ENCODE peak calls at places on chromosome 20, in five cellular contexts. N, R, Z, P and J are unnamed samples.
A peak's percentile ranks its signal among the peaks of the same experiment; 100 is the strongest.

GRCh38 chr20:34262488-34263288 is 21.5 kb downstream of the ASIP start:
- DNase-seq in N (no peak), R (no peak), Z (peak; percentile 58), P (no peak), J (peak; percentile 52)

GRCh38 chr20:32444474-32445220 is 86.5 kb downstream of the ASXL1 start:
- DNase-seq in N (no peak), R (no peak), Z (no peak), P (no peak), J (no peak)

GRCh38 chr20:39775110-39775509 is 813.0 kb downstream of the DHX35 start:
- DNase-seq in N (peak; percentile 28), R (no peak), Z (no peak), P (peak; percentile 75), J (peak; percentile 7)

GRCh38 chr20:19737025-19737424 is 21.0 kb upstream of the RIN2 start:
- DNase-seq in N (peak; percentile 60), R (peak; percentile 85), Z (peak; percentile 96), P (no peak), J (no peak)

GRCh38 chr20:48040491-48040890 is 255.2 kb upstream of the SULF2 start:
- DNase-seq in N (no peak), R (no peak), Z (no peak), P (no peak), J (no peak)

GRCh38 chr20:49288784-49289696 is 11.2 kb upstream of the ZNFX1 start:
- DNase-seq in N (peak; percentile 76), R (no peak), Z (no peak), P (no peak), J (no peak)

GRCh38 chr20:57313230-57313629 is 16.4 kb upstream of the SPO11 start:
- DNase-seq in N (no peak), R (no peak), Z (no peak), P (no peak), J (no peak)

GRCh38 chr20:13857961-13858360 is 73.1 kb downstream of the NDUFAF5 start:
- DNase-seq in N (no peak), R (no peak), Z (no peak), P (no peak), J (no peak)

GRCh38 chr20:24672886-24673677 is 203.7 kb downstream of the SYNDIG1 start:
- DNase-seq in N (no peak), R (peak; percentile 42), Z (no peak), P (peak; percentile 60), J (peak; percentile 81)

GRCh38 chr20:24498641-24499040 is 29.2 kb downstream of the SYNDIG1 start:
- DNase-seq in N (no peak), R (no peak), Z (no peak), P (no peak), J (no peak)

GRCh38 chr20:884983-885952 is 30.9 kb downstream of the ANGPT4 start:
- DNase-seq in N (peak; percentile 5), R (no peak), Z (peak; percentile 51), P (peak; percentile 86), J (no peak)

GRCh38 chr20:760751-761417 is 7.4 kb downstream of the SLC52A3 start:
- DNase-seq in N (peak; percentile 45), R (peak; percentile 65), Z (peak; percentile 57), P (no peak), J (no peak)

GRCh38 chr20:32432277-32432676 is 74.1 kb downstream of the ASXL1 start:
- DNase-seq in N (no peak), R (no peak), Z (no peak), P (no peak), J (no peak)

GRCh38 chr20:199996-200395 is 10.5 kb upstream of the DEFB128 start:
- DNase-seq in N (no peak), R (no peak), Z (peak; percentile 22), P (no peak), J (no peak)

GRCh38 chr20:21099653-21100589 is 6.2 kb downstream of the LINC00237 start:
- DNase-seq in N (peak; percentile 49), R (peak; percentile 24), Z (peak; percentile 91), P (no peak), J (no peak)

GRCh38 chr20:9926007-9926406 is 87.1 kb upstream of the PAK5 start:
- DNase-seq in N (no peak), R (no peak), Z (no peak), P (no peak), J (no peak)

GRCh38 chr20:25295386-25296093 is 47.7 kb downstream of the PYGB start:
- DNase-seq in N (no peak), R (no peak), Z (no peak), P (peak; percentile 87), J (no peak)

GRCh38 chr20:8790442-8791074 is 278.3 kb upstream of the PLCB4 start:
- DNase-seq in N (peak; percentile 50), R (peak; percentile 63), Z (peak; percentile 42), P (no peak), J (no peak)

GRCh38 chr20:58045579-58045978 is 182.9 kb downstream of the ANKRD60 start:
- DNase-seq in N (no peak), R (no peak), Z (no peak), P (no peak), J (no peak)

GRCh38 chr20:59291740-59292139 is 8.7 kb upstream of the EDN3 start:
- DNase-seq in N (peak; percentile 37), R (no peak), Z (no peak), P (no peak), J (no peak)

GRCh38 chr20:57999465-58000111 is 228.9 kb downstream of the ANKRD60 start:
- DNase-seq in N (peak; percentile 64), R (no peak), Z (peak; percentile 34), P (peak; percentile 71), J (no peak)

GRCh38 chr20:59472059-59472458 is 132.3 kb upstream of the PHACTR3 start:
- DNase-seq in N (no peak), R (no peak), Z (no peak), P (no peak), J (no peak)

GRCh38 chr20:60053125-60053812 is 95.0 kb downstream of the CDH26 start:
- DNase-seq in N (no peak), R (peak; percentile 17), Z (peak; percentile 64), P (no peak), J (no peak)

GRCh38 chr20:23152902-23153301 is 66.8 kb upstream of the CD93 start:
- DNase-seq in N (no peak), R (no peak), Z (no peak), P (no peak), J (no peak)

GRCh38 chr20:24153101-24154040 is 164.8 kb upstream of the GGTLC1 start:
- DNase-seq in N (no peak), R (no peak), Z (no peak), P (no peak), J (no peak)

GRCh38 chr20:3177746-3178477 is 4.6 kb upstream of the LZTS3 start:
- DNase-seq in N (no peak), R (no peak), Z (peak; percentile 30), P (no peak), J (no peak)

GRCh38 chr20:11261533-11262000 is 587.8 kb upstream of the JAG1 start:
- DNase-seq in N (no peak), R (peak; percentile 35), Z (no peak), P (no peak), J (no peak)
- TF ChIP-seq CTCF in N (no peak), R (no peak), Z (no peak), P (no peak), J (no peak)

GRCh38 chr20:41428285-41428684 is 61.7 kb upstream of the EMILIN3 start:
- DNase-seq in N (no peak), R (peak; percentile 53), Z (peak; percentile 25), P (no peak), J (no peak)
- TF ChIP-seq CTCF in N (no peak), R (no peak), Z (no peak), P (no peak), J (no peak)

GRCh38 chr20:38473353-38473795 is 731 bp downstream of the RALGAPB start:
- DNase-seq in N (peak; percentile 56), R (peak; percentile 25), Z (no peak), P (no peak), J (peak; percentile 15)
- TF ChIP-seq CTCF in N (no peak), R (no peak), Z (no peak), P (no peak), J (no peak)

GRCh38 chr20:35739294-35740163 is 2.5 kb downstream of the RBM39 start:
- DNase-seq in N (no peak), R (peak; percentile 41), Z (peak; percentile 64), P (no peak), J (no peak)
- TF ChIP-seq CTCF in N (no peak), R (no peak), Z (no peak), P (peak; percentile 17), J (peak; percentile 24)

GRCh38 chr20:22101606-22102005 is 396.1 kb downstream of the PAX1 start:
- DNase-seq in N (no peak), R (no peak), Z (no peak), P (no peak), J (no peak)

DNA sequence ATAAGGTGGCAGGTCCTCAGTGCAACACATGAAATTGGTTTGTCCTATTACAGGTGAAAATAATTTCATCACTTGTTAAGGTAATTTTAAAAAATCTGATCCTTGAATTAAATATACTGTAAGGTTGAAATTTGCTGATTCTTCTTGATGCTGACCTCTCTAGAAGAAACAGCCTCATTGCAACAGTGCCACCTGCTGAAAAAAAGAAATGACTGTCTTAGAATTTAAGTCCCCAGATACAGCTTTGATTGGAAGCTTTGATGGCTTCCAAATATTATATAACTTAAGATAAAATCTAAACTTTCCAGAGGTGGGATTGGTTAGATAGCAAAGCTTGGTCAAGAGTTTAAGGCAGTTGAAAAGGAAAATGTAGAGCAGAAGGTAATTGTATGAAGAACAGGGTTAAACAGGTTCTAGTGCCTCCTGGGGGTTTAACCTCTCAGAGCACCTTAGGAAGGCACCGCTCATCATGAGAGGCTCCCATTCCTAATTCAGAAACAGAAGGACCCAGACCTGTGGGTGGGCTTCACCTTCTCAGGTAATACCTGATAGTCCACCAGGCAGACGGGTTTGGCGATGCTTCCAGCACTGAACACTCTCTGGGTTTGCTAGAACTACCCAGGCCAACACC is 401.0 kb downstream of the PAX1 start:
- DNase-seq in N (no peak), R (peak; percentile 66), Z (peak; percentile 52), P (no peak), J (no peak)
- TF ChIP-seq CTCF in N (no peak), R (peak; percentile 67), Z (peak; percentile 36), P (peak; percentile 47), J (no peak)

GRCh38 chr20:15061061-15061430 is 723.6 kb upstream of the FLRT3 start:
- DNase-seq in N (no peak), R (no peak), Z (no peak), P (no peak), J (no peak)

GRCh38 chr20:15063077-15063476 is 725.7 kb upstream of the FLRT3 start:
- DNase-seq in N (no peak), R (no peak), Z (no peak), P (no peak), J (no peak)

GRCh38 chr20:15058836-15059235 is 721.4 kb upstream of the FLRT3 start:
- DNase-seq in N (no peak), R (no peak), Z (no peak), P (no peak), J (no peak)

GRCh38 chr20:15060265-15061060 is 723.1 kb upstream of the FLRT3 start:
- DNase-seq in N (no peak), R (no peak), Z (no peak), P (no peak), J (peak; percentile 30)

GRCh38 chr20:15061955-15062354 is 724.5 kb upstream of the FLRT3 start:
- DNase-seq in N (no peak), R (peak; percentile 34), Z (no peak), P (no peak), J (no peak)
- TF ChIP-seq CTCF in N (no peak), R (no peak), Z (no peak), P (no peak), J (no peak)